ENCODE peak calls at places on chromosomes 2 and 18, in nine cellular contexts. W is HCT116, B is endodermal cell, X is uterus, Y is IMR-90, T is ovary, J is left lung, P is Peyer's patch, G is upper lobe of right lung. L is an unnamed sample.

GRCh38 chr2:96197541-96198255 is 10.9 kb downstream of the STARD7 start:
- DNase-seq in X (no peak), B (no peak), W (no peak), Y (no peak), J (no peak), P (no peak), G (no peak), T (no peak), L (no peak)

GRCh38 chr2:230872968-230873669 is 8.4 kb downstream of the ITM2C start:
- DNase-seq in W (no peak), G (peak; percentile 46), X (no peak), Y (no peak), B (peak; percentile 32), T (no peak), J (no peak), P (peak; percentile 58), L (no peak)

GRCh38 chr2:199685669-199686068 is 165.3 kb downstream of the FTCDNL1 start:
- DNase-seq in W (no peak), X (no peak), J (no peak), P (no peak), B (no peak), T (no peak), G (no peak), Y (no peak), L (no peak)

GRCh38 chr2:152042636-152043615 is 55.9 kb downstream of the CACNB4 start:
- DNase-seq in T (no peak), Y (no peak), B (peak; percentile 88), J (no peak), G (no peak), W (no peak), X (no peak), P (no peak), L (no peak)

GRCh38 chr2:74261204-74261864 is 62.9 kb downstream of the MTHFD2 start:
- DNase-seq in G (no peak), T (no peak), B (peak; percentile 97), W (peak; percentile 31), Y (no peak), P (no peak), X (no peak), J (no peak), L (no peak)

GRCh38 chr18:36247036-36247435 is 50.5 kb upstream of the FHOD3 start:
- DNase-seq in T (no peak), W (no peak), B (peak; percentile 54), X (no peak), G (no peak), J (no peak), Y (peak; percentile 4), P (no peak), L (no peak)

GRCh38 chr18:77127769-77128671 is 4.6 kb downstream of the MBP start:
- DNase-seq in T (no peak), X (peak; percentile 66), W (no peak), P (peak; percentile 63), B (no peak), Y (peak; percentile 89), G (no peak), J (peak; percentile 42), L (no peak)

GRCh38 chr18:61595615-61596014 is 262.4 kb downstream of the CDH20 start:
- DNase-seq in W (no peak), P (no peak), T (no peak), J (no peak), Y (no peak), X (no peak), B (no peak), G (no peak), L (no peak)

GRCh38 chr2:154623819-154624218 is 74.7 kb upstream of the KCNJ3 start:
- DNase-seq in J (no peak), B (peak; percentile 82), P (no peak), W (peak; percentile 56), X (no peak), G (no peak), T (no peak), Y (peak; percentile 0), L (no peak)

GRCh38 chr18:34787931-34788532 is 77.9 kb downstream of the DTNA start:
- DNase-seq in P (no peak), Y (peak; percentile 69), G (no peak), X (peak; percentile 39), B (no peak), W (peak; percentile 59), T (no peak), J (no peak), L (no peak)

GRCh38 chr2:120613742-120614481 is 121.8 kb upstream of the GLI2 start:
- DNase-seq in Y (peak; percentile 84), P (no peak), W (no peak), T (no peak), G (no peak), X (no peak), J (no peak), B (no peak), L (no peak)

GRCh38 chr2:101644842-101645383 is 52.6 kb upstream of the MAP4K4 start:
- DNase-seq in X (no peak), W (no peak), Y (no peak), T (no peak), B (peak; percentile 3), P (no peak), G (no peak), J (no peak), L (no peak)

GRCh38 chr18:67710639-67711038 is 194.1 kb upstream of the DSEL start:
- DNase-seq in G (no peak), P (no peak), T (no peak), X (no peak), J (no peak), B (peak; percentile 79), Y (no peak), W (no peak), L (no peak)

GRCh38 chr2:172704072-172704936 is 31.3 kb upstream of the RAPGEF4 start:
- DNase-seq in X (no peak), W (no peak), G (no peak), P (no peak), Y (peak; percentile 51), T (no peak), B (peak; percentile 51), J (no peak), L (no peak)

GRCh38 chr2:203650860-203651613 is 55.4 kb upstream of the CD28 start:
- DNase-seq in T (no peak), J (no peak), Y (peak; percentile 54), G (no peak), W (peak; percentile 37), X (peak; percentile 33), P (no peak), B (no peak), L (no peak)

GRCh38 chr2:145653553-145653952 is 1133.6 kb upstream of the ZEB2 start:
- DNase-seq in P (no peak), G (no peak), T (no peak), W (no peak), X (no peak), B (no peak), J (no peak), Y (peak; percentile 5), L (no peak)

GRCh38 chr2:143284087-143284675 is 155.0 kb downstream of the ARHGAP15 start:
- DNase-seq in J (peak; percentile 32), B (peak; percentile 57), X (no peak), Y (peak; percentile 50), T (no peak), G (no peak), W (peak; percentile 47), P (no peak), L (no peak)

GRCh38 chr2:100029460-100029859 is 112.9 kb downstream of the AFF3 start:
- DNase-seq in T (no peak), P (no peak), B (no peak), X (no peak), J (no peak), G (no peak), W (no peak), Y (no peak), L (no peak)
- TF ChIP-seq CTCF in T (no peak), P (no peak), B (peak; percentile 70), X (no peak), J (no peak), G (no peak), W (peak; percentile 33), Y (no peak), L (peak; percentile 17)

DNA sequence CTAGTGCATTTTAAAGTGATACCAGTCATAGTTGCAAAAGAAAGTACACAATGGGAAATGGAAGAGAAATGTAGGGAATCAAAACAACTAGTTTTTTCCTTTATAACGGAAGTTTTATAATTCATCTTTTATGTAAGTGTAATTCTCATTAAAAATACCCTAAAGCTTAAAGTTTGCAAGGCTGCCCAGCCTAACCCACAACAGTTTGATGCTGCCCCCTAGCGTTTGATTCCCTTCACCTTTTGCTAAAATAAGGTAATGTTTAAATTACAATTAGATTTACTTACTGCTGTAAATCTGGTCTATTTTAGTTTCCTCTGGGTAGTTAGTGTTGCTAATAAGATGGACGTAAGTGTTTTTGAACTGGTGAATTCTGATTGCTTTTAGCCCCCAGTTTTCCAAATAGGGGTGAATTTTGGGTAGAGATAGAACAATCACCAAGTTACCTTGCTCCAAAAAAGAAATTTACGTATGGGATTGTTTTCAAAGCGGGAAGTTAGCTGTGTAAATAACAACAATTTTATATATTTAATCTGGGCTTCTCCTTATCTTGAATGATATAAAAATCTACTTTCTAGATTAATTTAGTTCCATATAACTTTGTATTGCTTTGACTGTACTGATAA is 3.4 kb downstream of the SLC39A10 start:
- DNase-seq in P (peak; percentile 86), W (no peak), Y (peak; percentile 82), J (peak; percentile 54), T (no peak), G (no peak), X (peak; percentile 73), B (peak; percentile 89), L (no peak)
- H3K27ac ChIP-seq in P (no peak overlapping the region), W (no peak overlapping the region), Y (no peak overlapping the region), J (peak overlapping the region; percentile 96), T (no peak overlapping the region), G (no peak overlapping the region), X (peak overlapping the region; percentile 99), B (no peak overlapping the region), L (peak overlapping the region; percentile 81)

GRCh38 chr18:62788891-62789290 is 73.5 kb downstream of the PHLPP1 start:
- DNase-seq in Y (no peak), X (no peak), G (no peak), B (no peak), J (no peak), W (no peak), T (no peak), P (no peak), L (no peak)
- H3K4me1 ChIP-seq in Y (peaks cover 5% of the 10 kb centered on the region), X (peaks cover 10% of the 10 kb centered on the region), G (peaks cover 7% of the 10 kb centered on the region), B (peaks cover 10% of the 10 kb centered on the region), J (no peaks in the 10 kb centered on the region), W (peaks cover 14% of the 10 kb centered on the region), T (peaks cover 8% of the 10 kb centered on the region), P (no peaks in the 10 kb centered on the region), L (no peaks in the 10 kb centered on the region)

DNA sequence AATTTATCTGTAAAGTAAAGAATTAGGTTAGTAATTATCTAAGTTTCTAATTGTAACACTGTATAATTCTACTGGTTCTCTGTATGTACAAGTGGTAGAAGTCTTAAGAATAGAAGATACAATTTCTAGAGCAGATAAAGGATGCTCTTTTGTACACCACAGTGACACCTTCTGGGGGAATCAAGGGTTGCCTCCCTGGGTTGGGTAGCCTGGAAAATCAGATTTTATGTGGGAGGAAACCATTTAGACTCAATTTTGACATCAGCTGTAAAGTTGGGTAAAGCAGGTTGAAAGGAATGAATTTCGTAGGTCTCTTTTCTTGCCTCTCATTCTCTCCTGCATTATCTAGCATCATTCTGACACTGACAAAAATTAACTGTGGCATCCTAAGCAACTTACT is 354.8 kb downstream of the DCC start:
- DNase-seq in Y (no peak), B (peak; percentile 75), W (no peak), G (no peak), J (no peak), P (no peak), X (no peak), T (no peak), L (no peak)
- TF ChIP-seq CTCF in Y (peak; percentile 38), B (peak; percentile 86), W (no peak), G (peak; percentile 19), J (no peak), P (no peak), X (no peak), T (no peak), L (peak; percentile 37)

GRCh38 chr18:7034924-7035323 is 82.7 kb downstream of the LAMA1 start:
- DNase-seq in J (no peak), X (no peak), Y (no peak), W (no peak), P (no peak), G (no peak), B (no peak), T (no peak), L (no peak)
- H3K27ac ChIP-seq in J (no peak overlapping the region), X (no peak overlapping the region), Y (no peak overlapping the region), W (no peak overlapping the region), P (no peak overlapping the region), G (no peak overlapping the region), B (no peak overlapping the region), T (no peak overlapping the region), L (no peak overlapping the region)